ENCODE peak calls at places on chromosomes 7 and 10, in seven cellular contexts. A is hepatocyte, R is colonic mucosa, Y is left lung, H is stomach, M is tibial nerve, X is MM.1S. I is an unnamed sample.

GRCh38 chr7:147308539-147308938 is 1191.9 kb downstream of the CNTNAP2 start:
- DNase-seq in A (no peak), R (no peak), Y (no peak), H (no peak), M (no peak), X (no peak), I (no peak)

GRCh38 chr10:70355234-70356021 is 27.0 kb downstream of the LRRC20 start:
- DNase-seq in A (no peak), R (no peak), Y (peak; percentile 46), H (no peak), M (no peak), X (no peak), I (no peak)

GRCh38 chr7:27155816-27156507 is 513 bp downstream of the HOXA7 start:
- DNase-seq in A (no peak), R (peak; percentile 70), Y (peak; percentile 37), H (peak; percentile 24), M (no peak), X (no peak), I (peak; percentile 1)

GRCh38 chr10:125925244-125925834 is 29.0 kb downstream of the FANK1 start:
- DNase-seq in A (no peak), R (no peak), Y (no peak), H (no peak), M (no peak), X (no peak), I (no peak)

GRCh38 chr7:157589680-157590079 is 252.9 kb downstream of the DNAJB6 start:
- DNase-seq in A (no peak), R (no peak), Y (no peak), H (no peak), M (no peak), X (no peak), I (no peak)

GRCh38 chr10:3747984-3748383 is 37.0 kb downstream of the KLF6 start:
- DNase-seq in A (no peak), R (no peak), Y (no peak), H (peak; percentile 47), M (no peak), X (no peak), I (no peak)

GRCh38 chr10:27258838-27259532 is 18.4 kb upstream of the ACBD5 start:
- DNase-seq in A (peak; percentile 58), R (no peak), Y (no peak), H (peak; percentile 31), M (no peak), X (peak; percentile 25), I (no peak)

GRCh38 chr7:78912781-78913180 is 540.7 kb downstream of the MAGI2 start:
- DNase-seq in A (no peak), R (no peak), Y (no peak), H (no peak), M (no peak), X (no peak), I (no peak)

GRCh38 chr10:6061056-6061455 is 1.1 kb downstream of the IL2RA start:
- DNase-seq in A (no peak), R (no peak), Y (no peak), H (peak; percentile 5), M (no peak), X (no peak), I (no peak)

GRCh38 chr10:124798781-124799180 is 2.8 kb upstream of the ABRAXAS2 start:
- DNase-seq in A (no peak), R (no peak), Y (no peak), H (no peak), M (no peak), X (no peak), I (no peak)

GRCh38 chr10:32893431-32893830 is 64.6 kb downstream of the ITGB1 start:
- DNase-seq in A (no peak), R (no peak), Y (no peak), H (no peak), M (no peak), X (no peak), I (no peak)

GRCh38 chr10:35041502-35041879 is 48.6 kb downstream of the CUL2 start:
- DNase-seq in A (no peak), R (no peak), Y (no peak), H (no peak), M (no peak), X (no peak), I (no peak)

GRCh38 chr10:86798030-86798429 is 41.6 kb downstream of the BMPR1A start:
- DNase-seq in A (no peak), R (no peak), Y (no peak), H (no peak), M (no peak), X (no peak), I (no peak)

GRCh38 chr7:90788057-90788456 is 191.9 kb downstream of the CDK14 start:
- DNase-seq in A (no peak), R (no peak), Y (no peak), H (no peak), M (no peak), X (no peak), I (no peak)

GRCh38 chr10:100710151-100710871 is 35.1 kb upstream of the PAX2 start:
- DNase-seq in A (peak; percentile 45), R (no peak), Y (no peak), H (no peak), M (no peak), X (no peak), I (no peak)

GRCh38 chr7:151876112-151876898 is 610 bp downstream of the PRKAG2 start:
- DNase-seq in A (peak; percentile 56), R (peak; percentile 93), Y (peak; percentile 89), H (peak; percentile 80), M (peak; percentile 74), X (no peak), I (peak; percentile 92)

GRCh38 chr7:27156508-27156898 is at the start of gene HOXA7:
- DNase-seq in A (no peak), R (peak; percentile 82), Y (peak; percentile 63), H (peak; percentile 31), M (peak; percentile 80), X (no peak), I (no peak)

GRCh38 chr10:129894721-129895120 is 69.4 kb downstream of the EBF3 start:
- DNase-seq in A (no peak), R (no peak), Y (no peak), H (no peak), M (no peak), X (no peak), I (no peak)

GRCh38 chr7:130733866-130734524 is at the start of gene KLF14:
- DNase-seq in A (peak; percentile 35), R (peak; percentile 20), Y (no peak), H (no peak), M (peak; percentile 13), X (peak; percentile 43), I (peak; percentile 51)

GRCh38 chr10:90089724-90090123 is 388.3 kb downstream of the KIF20B start:
- DNase-seq in A (no peak), R (no peak), Y (no peak), H (no peak), M (no peak), X (no peak), I (no peak)

GRCh38 chr7:9709211-9709610 is 1264.5 kb upstream of the PHF14 start:
- DNase-seq in A (no peak), R (no peak), Y (no peak), H (no peak), M (no peak), X (no peak), I (no peak)

GRCh38 chr7:140334341-140335057 is 63.8 kb downstream of the SLC37A3 start:
- DNase-seq in A (no peak), R (no peak), Y (no peak), H (no peak), M (no peak), X (no peak), I (no peak)

GRCh38 chr7:77368974-77369373 is 47.2 kb downstream of the GSAP start:
- DNase-seq in A (no peak), R (no peak), Y (no peak), H (no peak), M (no peak), X (no peak), I (no peak)

GRCh38 chr10:19412531-19412930 is 363.9 kb downstream of the MALRD1 start:
- DNase-seq in A (peak; percentile 46), R (no peak), Y (no peak), H (no peak), M (no peak), X (peak; percentile 48), I (no peak)

GRCh38 chr7:35753761-35754603 is 46.9 kb upstream of the SEPTIN7 start:
- DNase-seq in A (peak; percentile 57), R (peak; percentile 30), Y (no peak), H (no peak), M (no peak), X (no peak), I (no peak)

GRCh38 chr10:119817991-119818888 is 54.4 kb downstream of the MCMBP start:
- DNase-seq in A (peak; percentile 91), R (peak; percentile 27), Y (peak; percentile 61), H (peak; percentile 29), M (peak; percentile 33), X (no peak), I (peak; percentile 57)

GRCh38 chr7:150400779-150401423 is 21.8 kb downstream of the ZNF775 start:
- DNase-seq in A (peak; percentile 4), R (no peak), Y (no peak), H (no peak), M (no peak), X (no peak), I (peak; percentile 42)

GRCh38 chr10:133401500-133401899 is 7.5 kb downstream of the MTG1 start:
- DNase-seq in A (no peak), R (no peak), Y (no peak), H (peak; percentile 22), M (no peak), X (no peak), I (peak; percentile 40)
- H3K4me3 ChIP-seq in A (no peak overlapping the region), R (no peak overlapping the region), Y (no peak overlapping the region), H (no peak overlapping the region), M (no peak overlapping the region), X (peak overlapping the region; percentile 52), I (no peak overlapping the region)

DNA sequence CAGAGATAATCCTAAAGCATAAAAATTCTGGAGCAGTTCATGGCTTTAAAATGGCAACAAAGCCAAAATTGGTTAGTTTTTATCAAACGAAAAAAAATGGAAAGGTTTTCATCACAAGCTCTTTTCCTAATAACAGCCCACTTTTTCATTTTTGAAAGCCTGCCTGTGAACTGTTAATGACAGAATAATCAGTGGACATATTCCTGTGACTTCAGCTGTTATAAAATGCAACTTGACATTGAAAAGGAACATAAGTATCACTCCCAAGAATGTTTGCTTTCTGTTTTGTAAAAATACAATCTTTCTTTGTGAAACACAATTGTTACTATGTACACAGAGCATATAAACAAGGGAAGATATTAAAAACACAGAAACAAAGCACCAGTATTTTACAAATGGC is 26.6 kb downstream of the MACC1 start:
- DNase-seq in A (no peak), R (no peak), Y (no peak), H (no peak), M (no peak), X (no peak), I (no peak)
- H3K4me1 ChIP-seq in A (no peaks in the 10 kb centered on the region), R (no peaks in the 10 kb centered on the region), Y (peaks cover 8% of the 10 kb centered on the region), H (peaks cover 4% of the 10 kb centered on the region), M (no peaks in the 10 kb centered on the region), X (peaks cover 41% of the 10 kb centered on the region), I (no peaks in the 10 kb centered on the region)

GRCh38 chr7:110595694-110596093 is 495.2 kb upstream of the LRRN3 start:
- DNase-seq in A (no peak), R (no peak), Y (no peak), H (no peak), M (no peak), X (peak; percentile 32), I (no peak)
- TF ChIP-seq CTCF in A (peak; percentile 26), R (no peak), Y (no peak), H (no peak), M (no peak), X (peak; percentile 14), I (no peak)

DNA sequence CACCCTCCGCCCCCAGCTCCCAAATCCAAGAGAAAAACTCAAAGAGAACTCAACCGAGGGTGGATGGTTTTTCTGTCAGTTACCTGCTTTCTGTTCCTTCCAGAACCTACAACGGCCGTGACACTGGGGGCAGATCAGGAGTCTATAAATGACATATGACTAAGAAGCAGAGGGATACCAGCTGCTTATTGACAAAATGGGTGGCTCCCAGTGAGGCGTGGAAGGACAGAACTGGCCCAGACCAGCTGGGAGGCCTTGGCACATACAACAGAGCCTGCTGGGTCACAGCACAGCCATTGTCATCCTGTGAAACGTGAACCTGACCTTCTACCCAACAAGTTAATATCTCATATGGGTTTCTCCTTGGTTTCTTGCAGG is 84.3 kb upstream of the ADRB1 start:
- DNase-seq in A (peak; percentile 73), R (peak; percentile 90), Y (no peak), H (peak; percentile 73), M (no peak), X (no peak), I (no peak)
- H3K4me3 ChIP-seq in A (no peak overlapping the region), R (no peak overlapping the region), Y (no peak overlapping the region), H (no peak overlapping the region), M (no peak overlapping the region), X (no peak overlapping the region), I (no peak overlapping the region)